ENCODE peak calls at places on chromosomes 5 and 9, in ten cellular contexts. One of them, this sample, is unnamed.

GRCh38 chr5:163379298-163380155 is 57.9 kb upstream of the CCNG1 start:
- DNase-seq in ovary: no peak
- DNase-seq in kidney epithelial cell: peak
- DNase-seq in CD8-positive, alpha-beta T cell: no peak
- DNase-seq in upper lobe of right lung: no peak
- DNase-seq in endothelial cell: no peak
- DNase-seq in cardiac fibroblast: peak
- DNase-seq in activated B cell treated with CpG ODN at 0.5 μM for 24 hours: no peak
- DNase-seq in A673: peak
- DNase-seq in astrocyte: peak
- DNase-seq in this sample: no peak

GRCh38 chr5:124706729-124707361 is 39.6 kb downstream of the ZNF608 start:
- DNase-seq in ovary: peak
- DNase-seq in kidney epithelial cell: no peak
- DNase-seq in CD8-positive, alpha-beta T cell: no peak
- DNase-seq in upper lobe of right lung: peak
- DNase-seq in endothelial cell: no peak
- DNase-seq in cardiac fibroblast: peak
- DNase-seq in activated B cell treated with CpG ODN at 0.5 μM for 24 hours: no peak
- DNase-seq in A673: peak
- DNase-seq in astrocyte: peak
- DNase-seq in this sample: no peak

GRCh38 chr5:107329850-107330249 is 340.9 kb downstream of the EFNA5 start:
- DNase-seq in ovary: no peak
- DNase-seq in kidney epithelial cell: no peak
- DNase-seq in CD8-positive, alpha-beta T cell: no peak
- DNase-seq in upper lobe of right lung: no peak
- DNase-seq in endothelial cell: no peak
- DNase-seq in cardiac fibroblast: no peak
- DNase-seq in activated B cell treated with CpG ODN at 0.5 μM for 24 hours: no peak
- DNase-seq in A673: no peak
- DNase-seq in astrocyte: no peak
- DNase-seq in this sample: no peak

GRCh38 chr5:72854419-72854818 is 38.0 kb downstream of the TNPO1 start:
- DNase-seq in ovary: no peak
- DNase-seq in kidney epithelial cell: no peak
- DNase-seq in CD8-positive, alpha-beta T cell: no peak
- DNase-seq in upper lobe of right lung: no peak
- DNase-seq in endothelial cell: no peak
- DNase-seq in cardiac fibroblast: no peak
- DNase-seq in activated B cell treated with CpG ODN at 0.5 μM for 24 hours: no peak
- DNase-seq in A673: no peak
- DNase-seq in astrocyte: no peak
- DNase-seq in this sample: no peak

GRCh38 chr9:107246259-107247254 is 36.5 kb upstream of the RAD23B start:
- DNase-seq in ovary: no peak
- DNase-seq in kidney epithelial cell: no peak
- DNase-seq in CD8-positive, alpha-beta T cell: no peak
- DNase-seq in upper lobe of right lung: no peak
- DNase-seq in endothelial cell: peak
- DNase-seq in cardiac fibroblast: no peak
- DNase-seq in activated B cell treated with CpG ODN at 0.5 μM for 24 hours: no peak
- DNase-seq in A673: no peak
- DNase-seq in astrocyte: no peak
- DNase-seq in this sample: no peak

GRCh38 chr9:3526903-3527652 is 1.3 kb upstream of the RFX3 start:
- DNase-seq in ovary: no peak
- DNase-seq in kidney epithelial cell: no peak
- DNase-seq in CD8-positive, alpha-beta T cell: no peak
- DNase-seq in upper lobe of right lung: peak
- DNase-seq in endothelial cell: no peak
- DNase-seq in cardiac fibroblast: peak
- DNase-seq in activated B cell treated with CpG ODN at 0.5 μM for 24 hours: no peak
- DNase-seq in A673: peak
- DNase-seq in astrocyte: no peak
- DNase-seq in this sample: no peak

GRCh38 chr9:97388721-97389238 is 23.1 kb upstream of the TDRD7 start:
- DNase-seq in ovary: no peak
- DNase-seq in kidney epithelial cell: no peak
- DNase-seq in CD8-positive, alpha-beta T cell: no peak
- DNase-seq in upper lobe of right lung: no peak
- DNase-seq in endothelial cell: no peak
- DNase-seq in cardiac fibroblast: no peak
- DNase-seq in activated B cell treated with CpG ODN at 0.5 μM for 24 hours: peak
- DNase-seq in A673: no peak
- DNase-seq in astrocyte: no peak
- DNase-seq in this sample: no peak

GRCh38 chr9:36100532-36100931 is 36.0 kb upstream of the GLIPR2 start:
- DNase-seq in ovary: no peak
- DNase-seq in kidney epithelial cell: no peak
- DNase-seq in CD8-positive, alpha-beta T cell: no peak
- DNase-seq in upper lobe of right lung: no peak
- DNase-seq in endothelial cell: no peak
- DNase-seq in cardiac fibroblast: no peak
- DNase-seq in activated B cell treated with CpG ODN at 0.5 μM for 24 hours: no peak
- DNase-seq in A673: no peak
- DNase-seq in astrocyte: peak
- DNase-seq in this sample: no peak

GRCh38 chr9:17476401-17476800 is 102.5 kb upstream of the SH3GL2 start:
- DNase-seq in ovary: no peak
- DNase-seq in kidney epithelial cell: no peak
- DNase-seq in CD8-positive, alpha-beta T cell: no peak
- DNase-seq in upper lobe of right lung: no peak
- DNase-seq in endothelial cell: no peak
- DNase-seq in cardiac fibroblast: no peak
- DNase-seq in activated B cell treated with CpG ODN at 0.5 μM for 24 hours: no peak
- DNase-seq in A673: no peak
- DNase-seq in astrocyte: no peak
- DNase-seq in this sample: no peak

GRCh38 chr9:136132500-136133050 is 13.9 kb upstream of the TMEM250 start:
- DNase-seq in ovary: no peak
- DNase-seq in kidney epithelial cell: no peak
- DNase-seq in CD8-positive, alpha-beta T cell: no peak
- DNase-seq in upper lobe of right lung: no peak
- DNase-seq in endothelial cell: no peak
- DNase-seq in cardiac fibroblast: no peak
- DNase-seq in activated B cell treated with CpG ODN at 0.5 μM for 24 hours: no peak
- DNase-seq in A673: no peak
- DNase-seq in astrocyte: no peak
- DNase-seq in this sample: no peak

GRCh38 chr9:136131629-136132499 is 13.2 kb upstream of the TMEM250 start:
- DNase-seq in ovary: no peak
- DNase-seq in kidney epithelial cell: no peak
- DNase-seq in CD8-positive, alpha-beta T cell: no peak
- DNase-seq in upper lobe of right lung: no peak
- DNase-seq in endothelial cell: no peak
- DNase-seq in cardiac fibroblast: no peak
- DNase-seq in activated B cell treated with CpG ODN at 0.5 μM for 24 hours: no peak
- DNase-seq in A673: no peak
- DNase-seq in astrocyte: no peak
- DNase-seq in this sample: no peak

GRCh38 chr9:136133959-136134484 is 15.3 kb upstream of the TMEM250 start:
- DNase-seq in ovary: no peak
- DNase-seq in kidney epithelial cell: no peak
- DNase-seq in CD8-positive, alpha-beta T cell: no peak
- DNase-seq in upper lobe of right lung: no peak
- DNase-seq in endothelial cell: no peak
- DNase-seq in cardiac fibroblast: no peak
- DNase-seq in activated B cell treated with CpG ODN at 0.5 μM for 24 hours: no peak
- DNase-seq in A673: no peak
- DNase-seq in astrocyte: no peak
- DNase-seq in this sample: no peak

GRCh38 chr9:136135326-136136126 is 16.9 kb upstream of the TMEM250 start:
- DNase-seq in ovary: no peak
- DNase-seq in kidney epithelial cell: no peak
- DNase-seq in CD8-positive, alpha-beta T cell: no peak
- DNase-seq in upper lobe of right lung: no peak
- DNase-seq in endothelial cell: no peak
- DNase-seq in cardiac fibroblast: no peak
- DNase-seq in activated B cell treated with CpG ODN at 0.5 μM for 24 hours: no peak
- DNase-seq in A673: no peak
- DNase-seq in astrocyte: no peak
- DNase-seq in this sample: no peak

GRCh38 chr9:136133191-136133958 is 14.7 kb upstream of the TMEM250 start:
- DNase-seq in ovary: no peak
- DNase-seq in kidney epithelial cell: no peak
- DNase-seq in CD8-positive, alpha-beta T cell: no peak
- DNase-seq in upper lobe of right lung: no peak
- DNase-seq in endothelial cell: peak
- DNase-seq in cardiac fibroblast: no peak
- DNase-seq in activated B cell treated with CpG ODN at 0.5 μM for 24 hours: peak
- DNase-seq in A673: peak
- DNase-seq in astrocyte: no peak
- DNase-seq in this sample: no peak
- TF ChIP-seq CTCF in ovary: no peak
- TF ChIP-seq CTCF in kidney epithelial cell: no peak
- TF ChIP-seq CTCF in CD8-positive, alpha-beta T cell: peak
- TF ChIP-seq CTCF in upper lobe of right lung: peak
- TF ChIP-seq CTCF in endothelial cell: peak
- TF ChIP-seq CTCF in cardiac fibroblast: peak
- TF ChIP-seq CTCF in activated B cell treated with CpG ODN at 0.5 μM for 24 hours: no peak
- TF ChIP-seq CTCF in A673: peak
- TF ChIP-seq CTCF in astrocyte: no peak
- TF ChIP-seq CTCF in this sample: peak

GRCh38 chr9:20407013-20407412 is 215.3 kb downstream of the MLLT3 start:
- DNase-seq in ovary: no peak
- DNase-seq in kidney epithelial cell: no peak
- DNase-seq in CD8-positive, alpha-beta T cell: no peak
- DNase-seq in upper lobe of right lung: no peak
- DNase-seq in endothelial cell: no peak
- DNase-seq in cardiac fibroblast: peak
- DNase-seq in activated B cell treated with CpG ODN at 0.5 μM for 24 hours: no peak
- DNase-seq in A673: no peak
- DNase-seq in astrocyte: no peak
- DNase-seq in this sample: no peak
- TF ChIP-seq CTCF in ovary: no peak
- TF ChIP-seq CTCF in kidney epithelial cell: no peak
- TF ChIP-seq CTCF in CD8-positive, alpha-beta T cell: no peak
- TF ChIP-seq CTCF in upper lobe of right lung: no peak
- TF ChIP-seq CTCF in endothelial cell: no peak
- TF ChIP-seq CTCF in cardiac fibroblast: no peak
- TF ChIP-seq CTCF in activated B cell treated with CpG ODN at 0.5 μM for 24 hours: no peak
- TF ChIP-seq CTCF in A673: no peak
- TF ChIP-seq CTCF in astrocyte: no peak
- TF ChIP-seq CTCF in this sample: no peak

GRCh38 chr5:6728011-6728794 is 15.0 kb downstream of the TENT4A start:
- DNase-seq in ovary: no peak
- DNase-seq in kidney epithelial cell: no peak
- DNase-seq in CD8-positive, alpha-beta T cell: no peak
- DNase-seq in upper lobe of right lung: no peak
- DNase-seq in endothelial cell: no peak
- DNase-seq in cardiac fibroblast: no peak
- DNase-seq in activated B cell treated with CpG ODN at 0.5 μM for 24 hours: peak
- DNase-seq in A673: peak
- DNase-seq in astrocyte: no peak
- DNase-seq in this sample: no peak
- TF ChIP-seq CTCF in ovary: no peak
- TF ChIP-seq CTCF in kidney epithelial cell: no peak
- TF ChIP-seq CTCF in CD8-positive, alpha-beta T cell: no peak
- TF ChIP-seq CTCF in upper lobe of right lung: no peak
- TF ChIP-seq CTCF in endothelial cell: no peak
- TF ChIP-seq CTCF in cardiac fibroblast: no peak
- TF ChIP-seq CTCF in activated B cell treated with CpG ODN at 0.5 μM for 24 hours: no peak
- TF ChIP-seq CTCF in A673: peak
- TF ChIP-seq CTCF in astrocyte: no peak
- TF ChIP-seq CTCF in this sample: no peak

DNA sequence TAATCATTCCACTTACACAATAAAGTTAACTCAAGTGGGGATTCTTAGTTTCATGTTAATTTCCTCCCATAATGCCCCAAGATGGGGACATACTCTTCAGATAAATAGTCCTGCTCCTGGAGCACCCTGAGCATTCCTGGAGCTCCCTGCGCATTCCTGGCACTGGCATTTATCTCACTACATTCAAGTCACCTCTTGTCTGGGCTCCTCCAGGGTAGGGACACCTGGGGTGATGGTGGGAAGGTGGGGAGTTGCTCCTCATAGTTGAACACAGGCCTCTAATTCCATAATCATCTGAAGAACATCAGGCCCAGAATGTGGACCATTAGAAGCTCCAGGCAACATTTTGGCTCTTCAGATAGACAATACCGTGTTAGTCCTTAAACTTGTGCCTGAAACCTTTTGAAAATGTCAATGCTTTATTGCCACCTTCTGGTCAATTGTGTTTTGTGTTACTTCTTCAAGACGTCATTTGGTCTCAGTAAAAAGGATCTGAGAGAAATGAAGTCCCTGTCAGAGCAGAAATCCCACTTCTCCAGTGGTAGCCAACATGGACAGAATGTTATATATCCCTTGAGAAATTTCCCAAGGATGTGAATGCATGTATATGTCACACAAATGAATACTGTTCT is 14.2 kb upstream of the AGGF1 start:
- DNase-seq in ovary: no peak
- DNase-seq in kidney epithelial cell: peak
- DNase-seq in CD8-positive, alpha-beta T cell: no peak
- DNase-seq in upper lobe of right lung: no peak
- DNase-seq in endothelial cell: no peak
- DNase-seq in cardiac fibroblast: peak
- DNase-seq in activated B cell treated with CpG ODN at 0.5 μM for 24 hours: no peak
- DNase-seq in A673: peak
- DNase-seq in astrocyte: peak
- DNase-seq in this sample: no peak
- TF ChIP-seq CTCF in ovary: no peak
- TF ChIP-seq CTCF in kidney epithelial cell: peak
- TF ChIP-seq CTCF in CD8-positive, alpha-beta T cell: peak
- TF ChIP-seq CTCF in upper lobe of right lung: peak
- TF ChIP-seq CTCF in endothelial cell: no peak
- TF ChIP-seq CTCF in cardiac fibroblast: peak
- TF ChIP-seq CTCF in activated B cell treated with CpG ODN at 0.5 μM for 24 hours: no peak
- TF ChIP-seq CTCF in A673: peak
- TF ChIP-seq CTCF in astrocyte: peak
- TF ChIP-seq CTCF in this sample: no peak